ENCODE peak calls at places on chromosomes 13 and 19, in six cellular contexts. G, D, O, A, P and J are unnamed samples.

GRCh38 chr19:48965806-48966540 is 864 bp downstream of the FTL start:
- DNase-seq in G (peak; percentile 85), D (peak; percentile 89), O (peak; percentile 76), A (peak; percentile 85), P (peak; percentile 82), J (peak; percentile 86)

GRCh38 chr13:40442191-40442590 is 224.2 kb downstream of the FOXO1 start:
- DNase-seq in G (no peak), D (no peak), O (no peak), A (no peak), P (peak; percentile 88), J (no peak)

GRCh38 chr19:5006201-5006600 is 37.3 kb downstream of the KDM4B start:
- DNase-seq in G (peak; percentile 17), D (no peak), O (peak; percentile 60), A (no peak), P (no peak), J (no peak)

GRCh38 chr13:39675904-39676303 is 20.4 kb downstream of the COG6 start:
- DNase-seq in G (no peak), D (no peak), O (no peak), A (no peak), P (no peak), J (no peak)

GRCh38 chr19:44677019-44677809 is 5.9 kb downstream of the CEACAM19 start:
- DNase-seq in G (peak; percentile 82), D (peak; percentile 60), O (peak; percentile 70), A (peak; percentile 74), P (peak; percentile 56), J (no peak)

GRCh38 chr13:42101821-42102580 is 53.6 kb downstream of the DGKH start:
- DNase-seq in G (no peak), D (no peak), O (no peak), A (no peak), P (no peak), J (no peak)

GRCh38 chr19:50500060-50500752 is 10.8 kb downstream of the JOSD2 start:
- DNase-seq in G (peak; percentile 24), D (peak; percentile 74), O (no peak), A (peak; percentile 63), P (no peak), J (no peak)

GRCh38 chr13:35994131-35994966 is 136.8 kb downstream of the DCLK1 start:
- DNase-seq in G (no peak), D (no peak), O (peak; percentile 4), A (no peak), P (peak; percentile 8), J (no peak)

GRCh38 chr13:112809332-112810310 is 119.8 kb downstream of the ATP11A start:
- DNase-seq in G (no peak), D (no peak), O (no peak), A (no peak), P (peak; percentile 62), J (no peak)

GRCh38 chr19:14450168-14450874 is 17.2 kb downstream of the PKN1 start:
- DNase-seq in G (peak; percentile 55), D (peak; percentile 99), O (no peak), A (peak; percentile 99), P (no peak), J (no peak)

GRCh38 chr19:14450876-14451275 is 17.8 kb downstream of the PKN1 start:
- DNase-seq in G (no peak), D (no peak), O (no peak), A (no peak), P (no peak), J (no peak)

GRCh38 chr19:14446336-14447036 is 13.4 kb downstream of the PKN1 start:
- DNase-seq in G (no peak), D (no peak), O (no peak), A (no peak), P (no peak), J (no peak)

GRCh38 chr19:14443632-14444216 is 10.6 kb downstream of the PKN1 start:
- DNase-seq in G (no peak), D (no peak), O (no peak), A (no peak), P (no peak), J (no peak)

DNA sequence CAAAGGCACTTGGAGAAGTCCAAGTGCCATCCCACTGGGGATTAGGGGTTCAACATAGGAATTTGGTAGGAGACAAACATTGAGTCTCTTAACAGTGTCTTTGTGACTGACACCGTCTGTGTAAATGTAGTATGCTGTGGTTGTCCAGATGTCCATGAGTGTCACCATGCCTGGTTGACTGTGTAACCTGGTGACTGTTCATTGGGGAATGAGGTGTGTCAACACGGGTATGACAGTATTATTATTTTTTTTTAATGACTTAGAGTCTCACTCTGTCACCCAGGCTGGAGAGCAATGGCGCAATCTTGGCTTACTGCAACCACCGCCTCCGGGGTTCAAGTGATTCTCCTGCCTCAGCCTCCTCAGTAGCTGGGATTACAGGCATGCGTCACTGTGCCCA is 16.2 kb downstream of the PKN1 start:
- DNase-seq in G (no peak), D (no peak), O (no peak), A (no peak), P (peak; percentile 90), J (no peak)
- H4K91ac ChIP-seq in G (no peak overlapping the region), D (no peak overlapping the region), O (no peak overlapping the region), A (no peak overlapping the region), P (no peak overlapping the region), J (no peak overlapping the region)

DNA sequence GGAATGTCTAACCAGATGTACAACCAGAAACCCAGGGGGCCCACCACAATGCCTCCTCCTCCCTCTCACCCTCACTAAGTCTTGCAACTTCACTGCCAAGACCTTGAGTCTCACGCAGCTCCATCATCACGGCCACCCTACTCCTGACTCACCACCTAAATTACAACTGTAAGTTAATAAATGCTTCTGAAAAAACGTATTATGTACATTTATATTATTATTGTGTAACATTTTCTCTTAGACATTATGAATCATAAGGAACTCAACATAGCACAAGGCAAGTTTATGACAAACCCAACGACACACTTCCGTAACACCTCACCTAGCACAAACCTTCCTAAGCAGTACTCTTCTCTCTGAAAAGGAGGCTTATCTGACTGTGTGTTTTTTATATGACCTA is 20.7 kb downstream of the MIPEP start:
- DNase-seq in G (no peak), D (no peak), O (peak; percentile 95), A (no peak), P (no peak), J (no peak)
- H4K91ac ChIP-seq in G (no peak overlapping the region), D (no peak overlapping the region), O (peak overlapping the region; percentile 98), A (no peak overlapping the region), P (no peak overlapping the region), J (no peak overlapping the region)

DNA sequence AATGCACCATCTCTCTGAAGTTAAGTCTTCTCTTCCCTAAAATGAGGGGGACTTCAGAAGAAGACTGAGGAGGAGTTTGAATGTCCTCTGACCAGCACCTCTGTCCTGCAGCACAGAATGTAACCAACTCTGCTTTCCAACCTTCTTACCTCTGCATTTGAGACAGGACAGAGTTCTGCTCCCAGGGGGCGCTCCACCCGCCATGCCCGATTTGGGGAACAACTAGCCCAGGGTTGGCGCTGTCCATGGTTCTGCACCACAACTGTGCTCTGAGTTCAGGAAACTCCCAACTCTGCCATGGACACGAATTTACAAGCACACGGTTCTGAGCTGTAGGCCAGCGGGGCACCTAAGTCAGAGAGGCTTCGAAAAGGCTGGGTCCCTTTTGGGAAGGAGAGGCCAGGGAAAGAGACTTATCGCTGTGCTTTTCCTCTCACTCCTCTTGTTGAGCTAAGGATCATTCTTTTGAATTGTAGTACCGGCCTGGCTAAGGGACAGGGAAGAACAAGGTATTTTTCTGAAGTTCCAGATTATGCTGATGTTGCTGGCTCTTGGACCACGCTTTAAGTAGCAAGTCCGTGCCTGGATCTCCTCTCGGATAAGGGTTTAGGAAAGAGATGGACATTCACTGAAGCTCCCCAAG is 22.2 kb downstream of the SIGLEC5 start:
- DNase-seq in G (peak; percentile 56), D (peak; percentile 91), O (peak; percentile 70), A (peak; percentile 81), P (peak; percentile 82), J (peak; percentile 30)
- H4K91ac ChIP-seq in G (no peak overlapping the region), D (no peak overlapping the region), O (no peak overlapping the region), A (no peak overlapping the region), P (no peak overlapping the region), J (no peak overlapping the region)

GRCh38 chr13:50188696-50189095 is 173.5 kb downstream of the KCNRG start:
- DNase-seq in G (no peak), D (no peak), O (no peak), A (no peak), P (no peak), J (no peak)
- H4K91ac ChIP-seq in G (no peak overlapping the region), D (no peak overlapping the region), O (no peak overlapping the region), A (no peak overlapping the region), P (no peak overlapping the region), J (no peak overlapping the region)

DNA sequence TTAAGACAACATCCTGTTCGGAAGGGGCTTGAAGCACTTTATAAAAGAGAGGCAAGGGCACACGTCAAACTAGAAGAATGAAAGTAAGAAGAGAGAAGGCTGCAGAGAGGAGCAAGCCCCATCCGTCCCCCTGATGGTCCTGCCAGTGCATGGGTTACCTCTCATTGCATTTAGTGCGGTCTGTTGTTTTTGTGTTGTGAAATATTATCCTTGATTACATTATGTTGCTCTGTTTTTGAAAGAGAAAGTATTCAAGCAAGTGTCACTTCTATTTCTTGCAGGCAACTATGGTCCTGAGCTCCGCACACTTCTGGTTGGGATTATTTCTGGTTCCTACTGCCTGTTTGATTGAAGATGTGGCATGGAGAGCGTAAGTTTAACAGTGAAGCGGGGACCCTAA is 90.5 kb downstream of the SHISA2 start:
- DNase-seq in G (no peak), D (no peak), O (no peak), A (no peak), P (no peak), J (no peak)
- H4K91ac ChIP-seq in G (no peak overlapping the region), D (no peak overlapping the region), O (no peak overlapping the region), A (no peak overlapping the region), P (no peak overlapping the region), J (no peak overlapping the region)

GRCh38 chr13:24339937-24340607 is 30.7 kb downstream of the C1QTNF9 start:
- DNase-seq in G (no peak), D (no peak), O (no peak), A (no peak), P (no peak), J (no peak)

GRCh38 chr13:24340608-24340955 is 31.2 kb downstream of the C1QTNF9 start:
- DNase-seq in G (no peak), D (no peak), O (no peak), A (no peak), P (no peak), J (no peak)

GRCh38 chr13:24338721-24339120 is 29.3 kb downstream of the C1QTNF9 start:
- DNase-seq in G (no peak), D (no peak), O (no peak), A (no peak), P (no peak), J (no peak)

DNA sequence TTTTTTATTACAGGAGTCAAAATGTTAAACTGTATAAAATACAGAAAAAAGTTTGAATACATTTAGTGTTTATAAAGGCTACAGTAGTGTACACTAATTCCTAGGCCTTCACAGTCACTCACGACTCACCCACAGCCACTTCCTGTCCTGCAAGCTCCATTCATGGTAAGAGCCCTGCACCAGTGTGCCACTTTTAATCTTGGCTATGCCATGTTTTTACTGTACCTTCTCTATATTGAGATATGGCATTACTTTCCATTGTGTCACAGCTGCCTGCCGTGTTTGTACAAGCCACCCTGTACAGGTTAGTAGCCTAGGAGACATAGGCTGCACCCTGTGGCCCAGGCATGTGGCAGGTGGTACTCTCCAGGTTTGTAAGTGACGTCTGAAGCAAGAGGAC is 32.1 kb downstream of the C1QTNF9 start:
- DNase-seq in G (peak; percentile 1), D (no peak), O (peak; percentile 46), A (no peak), P (no peak), J (no peak)
- H4K91ac ChIP-seq in G (no peak overlapping the region), D (no peak overlapping the region), O (no peak overlapping the region), A (no peak overlapping the region), P (no peak overlapping the region), J (no peak overlapping the region)